ENCODE peak calls at places on chromosomes 5 and 9, in ten cellular contexts. I is sigmoid colon; B is GM23248; D is mesenchymal stem cell; W is neuronal stem cell; N is CD8-positive, alpha-beta T cell; X is H1; R is left ventricle myocardium inferior; V is right lobe of liver; L is SJSA1. C is an unnamed sample. For H3K4me1, the result is how much of the 10 kb centered on the place peaks cover.

GRCh38 chr9:127847833-127848755 is 6.4 kb downstream of the ENG start:
- DNase-seq in W (no peak), I (no peak), R (no peak), D (no peak), B (no peak), L (no peak), N (no peak), V (no peak), X (no peak), C (no peak)

GRCh38 chr5:15483348-15484090 is 16.5 kb upstream of the FBXL7 start:
- DNase-seq in W (no peak), N (no peak), X (no peak), D (peak), R (no peak), B (no peak), L (no peak), I (no peak), V (no peak), C (no peak)

GRCh38 chr9:7140401-7140800 is 382.6 kb downstream of the KDM4C start:
- DNase-seq in V (no peak), R (no peak), I (no peak), L (no peak), B (no peak), N (no peak), W (no peak), X (no peak), D (no peak), C (no peak)

GRCh38 chr5:1512541-1513291 is 11.0 kb downstream of the LPCAT1 start:
- DNase-seq in B (no peak), L (peak), W (no peak), I (peak), N (no peak), V (peak), X (no peak), D (no peak), R (peak), C (peak)

GRCh38 chr5:139768802-139769465 is 26.7 kb upstream of the PSD2 start:
- DNase-seq in I (no peak), L (no peak), V (no peak), W (no peak), B (peak), D (no peak), N (no peak), X (no peak), R (no peak), C (no peak)

GRCh38 chr5:134525687-134526482 is 415 bp downstream of the JADE2 start:
- DNase-seq in D (peak), B (peak), V (peak), N (peak), W (peak), L (peak), I (peak), R (peak), X (no peak), C (peak)

GRCh38 chr9:115276621-115277020 is 158.7 kb upstream of the TNC start:
- DNase-seq in W (no peak), L (peak), D (no peak), X (no peak), R (no peak), B (peak), I (no peak), V (no peak), N (no peak), C (no peak)

GRCh38 chr5:17314907-17315471 is 97.6 kb downstream of the BASP1 start:
- DNase-seq in W (no peak), I (no peak), B (peak), N (no peak), R (no peak), D (peak), V (no peak), X (no peak), L (no peak), C (no peak)

GRCh38 chr5:176744584-176744965 is 65.8 kb upstream of the UNC5A start:
- DNase-seq in V (peak), W (no peak), D (no peak), I (no peak), L (no peak), N (no peak), R (no peak), X (no peak), B (no peak), C (peak)

GRCh38 chr5:170056561-170057267 is 49.0 kb upstream of the FOXI1 start:
- DNase-seq in I (no peak), B (peak), R (no peak), N (no peak), D (no peak), W (no peak), V (peak), X (no peak), L (no peak), C (peak)

GRCh38 chr9:2228132-2228531 is 213.0 kb downstream of the SMARCA2 start:
- DNase-seq in L (no peak), B (peak), V (no peak), W (peak), X (peak), R (no peak), I (no peak), D (no peak), N (no peak), C (peak)

GRCh38 chr5:82793808-82794419 is 283.3 kb downstream of the TMEM167A start:
- DNase-seq in I (no peak), B (peak), N (peak), W (peak), V (no peak), L (no peak), D (peak), X (peak), R (no peak), C (peak)

GRCh38 chr5:91219141-91219802 is 163.8 kb downstream of the ARRDC3 start:
- DNase-seq in N (no peak), B (peak), W (no peak), I (peak), L (no peak), D (peak), X (no peak), R (no peak), V (no peak), C (no peak)

GRCh38 chr5:33433303-33434255 is 7.2 kb upstream of the TARS1 start:
- DNase-seq in N (no peak), D (peak), L (no peak), X (no peak), R (no peak), W (no peak), V (no peak), B (peak), I (no peak), C (no peak)

GRCh38 chr5:147336871-147337270 is 102.0 kb downstream of the STK32A start:
- DNase-seq in R (no peak), B (no peak), L (no peak), I (no peak), V (no peak), W (no peak), N (no peak), D (no peak), X (no peak), C (no peak)

GRCh38 chr5:81631124-81631523 is 119.8 kb downstream of the SSBP2 start:
- DNase-seq in N (no peak), W (no peak), B (peak), L (no peak), X (no peak), D (no peak), R (no peak), V (no peak), I (no peak), C (no peak)

GRCh38 chr5:8954801-8955200 is 591.1 kb downstream of the SEMA5A start:
- DNase-seq in L (no peak), I (no peak), V (no peak), D (no peak), N (no peak), R (no peak), W (no peak), X (no peak), B (peak), C (no peak)

GRCh38 chr5:151465476-151465875 is 18.1 kb downstream of the SLC36A1 start:
- DNase-seq in I (no peak), X (no peak), B (no peak), L (no peak), W (no peak), R (no peak), N (no peak), V (no peak), D (no peak), C (no peak)

GRCh38 chr5:126778675-126779403 is 1.9 kb downstream of the LMNB1 start:
- DNase-seq in N (no peak), L (no peak), R (no peak), B (no peak), V (no peak), W (peak), I (no peak), D (no peak), X (no peak), C (no peak)
- H3K4me1 ChIP-seq in N (under half), L (under half), R (under half), B (under half), V (under half), W (under half), I (under half), D (under half), X (under half), C (under half)

DNA sequence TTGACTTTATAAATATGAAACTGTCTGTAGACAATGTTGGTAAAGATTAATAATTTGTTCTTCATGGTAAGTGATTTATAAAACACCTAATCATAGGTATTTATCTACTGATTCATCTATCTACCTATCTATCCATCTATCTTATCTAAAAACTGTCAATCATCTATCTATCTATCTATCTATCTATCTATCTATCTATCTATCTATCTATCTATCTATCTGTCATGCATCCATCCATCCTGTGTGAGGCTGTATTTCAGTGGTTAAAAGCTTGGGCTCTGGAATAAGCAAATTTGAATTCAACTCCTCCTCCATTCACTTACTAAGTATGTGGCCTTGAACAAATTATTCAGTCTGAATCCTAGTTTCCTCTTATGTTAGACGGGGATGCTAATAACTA is 161.9 kb upstream of the GNA14 start:
- DNase-seq in X (no peak), W (no peak), D (no peak), I (no peak), B (no peak), L (no peak), N (no peak), R (no peak), V (no peak), C (no peak)
- H3K4me1 ChIP-seq in X (under half), W (under half), D (under half), I (under half), B (under half), L (under half), N (under half), R (under half), V (under half), C (under half)

GRCh38 chr9:110748251-110748893 is 79.8 kb downstream of the MUSK start:
- DNase-seq in R (no peak), B (no peak), D (no peak), W (no peak), I (no peak), L (no peak), V (no peak), N (no peak), X (no peak), C (no peak)

GRCh38 chr9:110744753-110745522 is 76.3 kb downstream of the MUSK start:
- DNase-seq in R (no peak), X (no peak), W (no peak), D (peak), I (peak), B (peak), N (no peak), V (no peak), L (peak), C (peak)

GRCh38 chr9:110742741-110743371 is 74.3 kb downstream of the MUSK start:
- DNase-seq in L (no peak), N (no peak), R (no peak), D (peak), V (no peak), B (peak), X (peak), W (peak), I (no peak), C (peak)

GRCh38 chr9:110746211-110746930 is 77.8 kb downstream of the MUSK start:
- DNase-seq in N (no peak), R (no peak), W (no peak), I (no peak), V (no peak), B (no peak), D (no peak), X (no peak), L (no peak), C (no peak)

DNA sequence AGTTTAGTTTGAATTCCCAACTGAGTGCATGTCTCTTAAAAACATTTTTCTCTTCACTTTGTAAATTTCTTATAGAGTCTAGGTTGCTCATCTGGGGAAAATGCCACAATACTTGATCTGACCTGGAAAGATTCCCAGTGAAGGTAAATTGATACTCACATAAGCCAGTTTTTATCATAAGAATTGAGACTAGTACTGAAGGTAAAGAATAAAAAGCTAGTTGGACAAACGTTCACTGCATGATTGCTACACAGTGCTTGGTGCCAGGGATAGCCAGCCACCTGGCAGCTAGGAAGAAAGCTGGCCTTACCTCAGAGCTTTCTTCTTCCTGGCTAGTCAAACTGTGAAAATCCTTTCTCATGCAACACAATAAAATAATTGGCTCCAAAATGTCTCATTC is 77.1 kb downstream of the MUSK start:
- DNase-seq in L (no peak), B (peak), V (no peak), D (no peak), X (no peak), W (no peak), N (no peak), I (no peak), R (no peak), C (no peak)
- H3K4me1 ChIP-seq in L (under half), B (half or more), V (under half), D (under half), X (under half), W (under half), N (under half), I (under half), R (under half), C (under half)

GRCh38 chr5:39427225-39427624 is 2.4 kb upstream of the DAB2 start:
- DNase-seq in D (peak), B (peak), L (peak), I (no peak), R (no peak), N (no peak), V (no peak), X (no peak), W (no peak), C (no peak)
- H3K4me1 ChIP-seq in D (under half), B (under half), L (under half), I (under half), R (under half), N (under half), V (under half), X (under half), W (under half), C (under half)